ENCODE peak calls at places on chromosome 15, in four cellular contexts. Q, U, L and K are unnamed samples.

GRCh38 chr15:76340198-76340801 is 3.7 kb downstream of the ISL2 start:
- DNase-seq in Q (no peak), U (peak), L (no peak), K (no peak)

GRCh38 chr15:83920115-83920514 is 266.2 kb downstream of the ADAMTSL3 start:
- DNase-seq in Q (no peak), U (no peak), L (no peak), K (no peak)

GRCh38 chr15:78550815-78551214 is 10.6 kb downstream of the PSMA4 start:
- DNase-seq in Q (no peak), L (no peak), U (no peak), K (no peak)

GRCh38 chr15:76529911-76530310 is 193.3 kb downstream of the ISL2 start:
- DNase-seq in U (no peak), L (no peak), Q (no peak), K (no peak)

GRCh38 chr15:43795197-43795596 is 3.1 kb downstream of the SERF2 start:
- DNase-seq in Q (no peak), U (no peak), L (no peak), K (no peak)

GRCh38 chr15:29044506-29044905 is 158.7 kb downstream of the APBA2 start:
- DNase-seq in Q (no peak), U (no peak), L (no peak), K (no peak)

GRCh38 chr15:43436395-43436794 is 56.6 kb downstream of the TP53BP1 start:
- DNase-seq in U (no peak), Q (no peak), L (no peak), K (no peak)

GRCh38 chr15:67003586-67003985 is 61.8 kb upstream of the SMAD3 start:
- DNase-seq in Q (no peak), U (peak), L (no peak), K (no peak)

GRCh38 chr15:90064931-90065681 is 37.2 kb downstream of the IDH2 start:
- DNase-seq in L (no peak), Q (peak), U (no peak), K (no peak)

GRCh38 chr15:62063851-62064635 is 2.7 kb upstream of the C2CD4A start:
- DNase-seq in L (no peak), U (peak), Q (no peak), K (no peak)

GRCh38 chr15:25850154-25851111 is 12.7 kb downstream of the ATP10A start:
- DNase-seq in U (peak), Q (peak), L (no peak), K (peak)

GRCh38 chr15:100438570-100438969 is 90.2 kb downstream of the CERS3 start:
- DNase-seq in U (peak), Q (peak), L (no peak), K (peak)

GRCh38 chr15:45333550-45333949 is 44.8 kb downstream of the GATM start:
- DNase-seq in Q (peak), U (peak), L (no peak), K (no peak)

GRCh38 chr15:40999190-40999589 is 45.9 kb downstream of the CHAC1 start:
- DNase-seq in Q (no peak), U (peak), L (peak), K (no peak)

GRCh38 chr15:68209735-68210408 is 4.7 kb upstream of the CALML4 start:
- DNase-seq in U (no peak), L (no peak), Q (no peak), K (no peak)

GRCh38 chr15:74839526-74840395 is 3.2 kb downstream of the ULK3 start:
- DNase-seq in L (no peak), U (no peak), Q (no peak), K (no peak)

GRCh38 chr15:41934843-41935242 is 37.5 kb downstream of the EHD4 start:
- DNase-seq in U (no peak), L (no peak), Q (no peak), K (peak)

GRCh38 chr15:31353931-31354330 is 27.3 kb downstream of the KLF13 start:
- DNase-seq in L (no peak), U (peak), Q (no peak), K (no peak)

GRCh38 chr15:31349233-31350141 is 22.9 kb downstream of the KLF13 start:
- DNase-seq in Q (no peak), L (no peak), U (no peak), K (no peak)

GRCh38 chr15:31350771-31351170 is 24.1 kb downstream of the KLF13 start:
- DNase-seq in L (no peak), Q (no peak), U (no peak), K (no peak)

GRCh38 chr15:31352283-31352880 is 25.7 kb downstream of the KLF13 start:
- DNase-seq in Q (no peak), L (no peak), U (peak), K (no peak)

DNA sequence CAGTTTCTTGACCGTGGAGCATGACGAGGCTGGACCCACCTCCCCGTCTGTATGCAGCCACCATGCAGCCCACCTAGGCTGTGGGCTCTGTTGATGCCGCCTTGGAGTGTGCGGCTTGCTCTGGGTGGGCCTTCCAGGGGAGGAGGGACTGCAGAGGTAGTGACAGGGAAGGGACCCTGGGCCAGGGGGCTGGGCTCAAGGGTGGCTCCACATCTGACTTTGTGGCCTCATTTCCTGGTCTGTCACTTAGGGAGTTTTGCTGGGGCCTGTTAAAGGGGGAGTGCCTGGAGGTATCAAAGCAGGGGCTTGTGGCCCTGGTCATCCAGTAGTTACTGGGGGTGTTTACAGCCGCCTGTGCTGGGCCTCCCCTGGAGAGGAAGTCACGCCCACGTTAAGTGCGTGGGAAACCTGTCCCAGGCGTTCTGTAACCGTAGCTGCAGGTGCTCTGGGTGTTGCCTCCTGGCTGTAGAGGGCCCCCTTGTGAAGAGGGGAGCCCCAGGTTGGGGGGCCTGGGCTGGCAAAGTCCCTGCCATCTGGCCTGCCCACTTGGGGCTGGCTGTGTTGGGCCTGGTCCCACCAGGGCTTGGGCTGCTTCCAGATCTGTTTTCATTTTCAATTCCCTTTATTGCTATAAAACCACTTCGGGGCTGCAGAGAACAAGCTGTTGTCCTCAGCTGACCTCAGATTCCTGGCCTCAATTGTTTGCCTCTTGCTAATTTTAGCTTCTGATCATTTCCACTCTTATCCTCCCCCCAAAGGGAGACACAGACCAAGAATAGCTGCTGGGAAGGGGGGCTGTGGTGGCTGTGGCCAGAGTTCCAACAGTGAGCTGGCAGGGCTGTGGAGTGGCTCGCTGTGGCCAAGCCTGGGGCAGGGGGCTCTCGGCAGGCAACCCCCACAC is 26.5 kb downstream of the KLF13 start:
- DNase-seq in L (peak), U (peak), Q (peak), K (peak)
- H3K4me3 ChIP-seq in L (peak), U (peak), Q (no peak), K (peak)

DNA sequence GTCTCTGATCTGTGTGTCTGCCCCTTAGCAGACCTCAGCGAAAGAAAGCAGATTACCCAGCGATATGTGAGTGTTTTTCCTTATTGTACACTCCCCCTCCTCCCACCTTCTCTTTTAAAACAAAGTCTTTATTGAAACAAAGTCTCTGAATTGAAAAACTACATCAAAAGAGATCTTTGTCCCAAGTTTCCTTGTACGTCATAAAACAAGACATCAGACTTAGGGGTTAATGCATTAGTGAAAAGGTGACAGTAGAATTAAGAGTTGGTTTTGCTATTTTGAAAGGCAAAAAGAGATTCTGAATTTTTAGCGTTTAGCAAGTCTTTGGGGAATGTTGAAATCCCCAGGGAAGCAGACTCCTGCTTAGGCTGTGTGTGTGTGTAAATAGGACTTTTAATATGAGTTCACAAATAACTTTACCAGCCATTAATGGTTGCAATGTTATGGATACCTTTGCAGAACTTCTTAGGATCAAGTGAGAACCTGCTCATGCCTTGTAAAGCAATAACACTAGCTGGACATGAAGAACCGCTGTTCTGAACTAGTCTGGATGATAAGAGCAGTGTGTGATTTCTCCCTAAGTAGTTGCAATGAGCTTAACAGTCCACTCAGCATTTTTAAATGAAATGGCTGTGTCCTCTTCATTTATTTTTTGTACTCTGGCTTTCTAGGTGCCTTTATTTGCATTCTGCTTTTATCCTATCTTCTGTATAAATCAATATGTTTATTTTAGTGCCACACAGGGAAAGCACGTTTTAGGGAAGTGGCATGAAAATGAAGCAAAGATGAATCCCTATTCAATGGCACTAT is 136.6 kb downstream of the MCTP2 start:
- DNase-seq in U (no peak), Q (no peak), L (no peak), K (no peak)
- H3K27ac ChIP-seq in U (no peak), Q (no peak), L (no peak), K (no peak)

GRCh38 chr15:73751896-73752816 is 995 bp downstream of the INSYN1 start:
- DNase-seq in L (no peak), Q (no peak), U (peak), K (no peak)
- H3K4me3 ChIP-seq in L (peak), Q (peak), U (peak), K (no peak)

DNA sequence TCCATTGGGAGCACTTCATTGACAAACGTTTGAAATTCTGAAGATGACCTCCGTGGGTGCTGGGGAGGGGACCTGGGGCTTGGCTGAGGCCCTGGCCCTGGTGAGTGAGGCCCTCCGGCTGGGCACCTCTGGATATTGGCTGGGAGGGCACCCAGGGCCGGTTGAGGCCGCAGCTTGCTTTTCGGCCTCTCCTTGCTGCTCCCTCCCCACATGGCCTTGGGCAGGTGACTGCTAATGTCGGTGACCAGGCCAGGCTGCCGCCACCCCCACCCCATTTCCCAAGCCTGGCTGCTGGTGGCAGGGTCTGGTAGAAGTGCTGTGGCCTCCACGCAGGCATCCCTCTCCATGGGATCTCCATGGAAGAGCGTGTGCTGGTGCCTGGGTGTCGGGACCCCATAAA is 39.5 kb downstream of the TM2D3 start:
- DNase-seq in L (no peak), Q (no peak), U (no peak), K (no peak)
- H3K27ac ChIP-seq in L (no peak), Q (no peak), U (no peak), K (no peak)

GRCh38 chr15:101469520-101470288 is 19.8 kb downstream of the PCSK6 start:
- DNase-seq in U (no peak), Q (no peak), L (no peak), K (no peak)
- H3K4me3 ChIP-seq in U (no peak), Q (no peak), L (no peak), K (no peak)

DNA sequence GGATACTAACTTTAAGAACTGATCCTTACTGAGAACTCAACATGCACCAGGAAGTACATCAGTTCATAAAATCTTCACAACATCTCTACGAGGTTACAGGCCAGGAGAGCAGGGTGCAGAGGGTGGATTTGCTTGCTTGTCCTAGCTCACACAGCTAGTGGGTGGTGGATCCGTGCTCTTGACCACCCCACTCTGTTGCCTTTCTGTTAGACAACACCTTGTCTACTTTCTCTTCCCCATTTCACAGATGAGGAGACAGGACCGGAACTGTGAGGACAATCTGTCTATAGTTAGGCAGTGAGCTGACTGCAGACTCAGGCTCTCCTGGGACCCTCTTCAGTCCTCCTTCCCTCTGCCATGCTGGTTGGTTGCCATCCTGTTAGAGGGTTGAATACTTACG is 221.7 kb upstream of the TLE3 start:
- DNase-seq in L (no peak), U (no peak), Q (no peak), K (no peak)
- H3K27ac ChIP-seq in L (no peak), U (peak), Q (no peak), K (no peak)

DNA sequence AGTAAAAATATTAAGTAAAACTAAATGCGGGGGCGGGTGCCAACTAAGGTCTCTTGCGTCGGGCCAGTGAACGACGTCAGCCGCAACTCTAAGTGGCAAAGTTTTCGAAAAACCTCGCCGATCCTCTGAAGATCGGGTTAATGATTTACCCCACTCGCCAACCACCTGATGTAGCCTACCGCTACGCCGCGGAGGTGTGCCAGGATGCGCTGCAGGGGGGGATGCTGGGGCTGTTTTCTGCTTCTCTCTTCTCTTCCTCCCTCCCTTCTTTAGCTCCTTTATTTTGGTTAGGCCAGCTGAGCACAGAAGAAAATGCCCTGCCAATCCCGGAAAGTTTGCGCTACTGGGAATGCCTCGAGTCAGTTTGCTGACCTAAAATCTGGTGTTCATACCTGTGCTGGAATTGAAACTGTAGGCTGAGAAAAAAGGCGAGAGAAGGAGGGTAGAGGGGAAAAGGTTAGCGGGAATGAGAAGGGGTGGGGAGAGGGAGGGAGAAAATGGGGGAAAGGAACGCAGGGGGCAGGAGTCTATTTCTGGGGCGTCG is 7.5 kb upstream of the FOXB1 start:
- DNase-seq in L (no peak), U (no peak), Q (no peak), K (no peak)
- H3K4me3 ChIP-seq in L (no peak), U (no peak), Q (no peak), K (no peak)